ENCODE peak calls at places on chromosomes 11 and 22, in five cellular contexts. I is IMR-90, N is K562, V is A549, H is H1. P is an unnamed sample.

GRCh38 chr11:130405428-130405827 is 23.0 kb downstream of the ADAMTS8 start:
- DNase-seq in I (no peak), N (no peak), V (no peak), H (no peak), P (no peak)

GRCh38 chr11:76207642-76208378 is 1.5 kb upstream of the WNT11 start:
- DNase-seq in I (peak), N (peak), V (peak), H (peak), P (peak)

GRCh38 chr11:59551651-59552521 is 40.5 kb downstream of the OR4D9 start:
- DNase-seq in I (peak), N (peak), V (peak), H (no peak), P (peak)

GRCh38 chr11:1459739-1460395 is 26.7 kb downstream of the MOB2 start:
- DNase-seq in I (no peak), N (no peak), V (no peak), H (no peak), P (no peak)

GRCh38 chr11:34411786-34412185 is 26.9 kb upstream of the CAT start:
- DNase-seq in I (no peak), N (no peak), V (no peak), H (no peak), P (no peak)

GRCh38 chr11:11584446-11584810 is 37.4 kb downstream of the GALNT18 start:
- DNase-seq in I (peak), N (no peak), V (peak), H (peak), P (no peak)

GRCh38 chr11:90178751-90179150 is 44.1 kb downstream of the CHORDC1 start:
- DNase-seq in I (no peak), N (no peak), V (no peak), H (no peak), P (no peak)

GRCh38 chr11:65476632-65477270 is 22.1 kb upstream of the MALAT1 start:
- DNase-seq in I (no peak), N (no peak), V (no peak), H (no peak), P (no peak)

GRCh38 chr22:28999510-29000224 is 62.0 kb downstream of the C22orf31 start:
- DNase-seq in I (no peak), N (no peak), V (no peak), H (no peak), P (no peak)

GRCh38 chr22:49247194-49247924 is 580.3 kb downstream of the BRD1 start:
- DNase-seq in I (no peak), N (peak), V (no peak), H (peak), P (no peak)

GRCh38 chr11:114953039-114953438 is 274.7 kb downstream of the NXPE2 start:
- DNase-seq in I (no peak), N (peak), V (peak), H (no peak), P (no peak)

GRCh38 chr11:114282488-114282887 is 13.7 kb upstream of the NNMT start:
- DNase-seq in I (no peak), N (no peak), V (no peak), H (no peak), P (no peak)

GRCh38 chr11:113507341-113507740 is 32.1 kb upstream of the DRD2 start:
- DNase-seq in I (no peak), N (no peak), V (no peak), H (no peak), P (no peak)

GRCh38 chr11:77324508-77324907 is 23.0 kb upstream of the GDPD4 start:
- DNase-seq in I (peak), N (no peak), V (no peak), H (no peak), P (no peak)
- TF ChIP-seq MAFK in I (no peak), N (no peak), V (no peak), H (no peak), P (no peak)

GRCh38 chr11:8329961-8330361 is 66.3 kb upstream of the LMO1 start:
- DNase-seq in I (no peak), N (no peak), V (no peak), H (no peak), P (no peak)

GRCh38 chr11:8330416-8330815 is 66.7 kb upstream of the LMO1 start:
- DNase-seq in I (no peak), N (no peak), V (no peak), H (no peak), P (no peak)

GRCh38 chr11:8330896-8331295 is 67.2 kb upstream of the LMO1 start:
- DNase-seq in I (no peak), N (no peak), V (no peak), H (no peak), P (no peak)

GRCh38 chr11:8332196-8332595 is 68.5 kb upstream of the LMO1 start:
- DNase-seq in I (no peak), N (no peak), V (no peak), H (no peak), P (no peak)

DNA sequence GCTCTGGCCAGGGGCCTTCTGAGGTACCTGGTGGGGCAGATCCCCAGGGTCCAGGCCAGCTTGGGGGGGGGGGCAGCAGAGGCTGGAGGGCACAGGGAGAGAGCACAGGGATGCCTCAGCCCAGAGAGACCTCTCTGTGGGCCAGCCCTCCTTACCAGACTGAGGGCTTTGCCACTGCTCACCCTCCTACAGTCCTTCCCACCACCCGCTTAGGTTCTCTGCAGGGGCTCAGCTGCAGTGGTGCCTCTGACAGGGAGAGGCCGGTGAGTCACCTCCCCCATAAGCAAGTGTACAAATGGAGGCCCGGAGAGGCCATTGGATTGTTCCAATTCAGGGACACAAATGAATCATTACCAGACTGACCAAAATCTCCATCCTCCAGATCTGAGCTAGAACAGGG is 68.1 kb upstream of the LMO1 start:
- DNase-seq in I (no peak), N (no peak), V (no peak), H (no peak), P (no peak)
- TF ChIP-seq RFX5 in I (no peak), N (no peak), V (no peak), H (no peak), P (no peak)

DNA sequence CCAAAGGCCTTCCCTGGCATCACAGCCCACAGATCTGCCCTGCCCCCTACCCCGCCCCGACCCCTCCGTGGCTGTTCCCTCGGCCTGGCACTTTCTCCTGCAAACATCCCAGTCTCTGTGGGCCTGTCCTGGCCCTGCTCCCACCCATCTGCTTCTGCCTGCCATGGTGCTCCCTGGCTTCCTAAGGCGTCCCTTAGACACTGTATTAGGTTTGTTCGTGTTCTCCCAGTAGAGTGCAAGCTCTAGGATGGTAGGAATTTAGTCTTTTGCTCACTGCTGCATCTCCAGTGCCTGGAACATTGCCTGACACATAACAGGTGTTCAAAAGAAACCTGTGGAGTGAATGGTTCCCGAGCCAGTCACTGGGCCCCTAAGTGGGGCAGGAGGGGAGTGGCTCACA is 69.6 kb upstream of the PITPNB start:
- DNase-seq in I (no peak), N (no peak), V (no peak), H (no peak), P (no peak)
- TF ChIP-seq MAFK in I (no peak), N (no peak), V (no peak), H (no peak), P (no peak)

DNA sequence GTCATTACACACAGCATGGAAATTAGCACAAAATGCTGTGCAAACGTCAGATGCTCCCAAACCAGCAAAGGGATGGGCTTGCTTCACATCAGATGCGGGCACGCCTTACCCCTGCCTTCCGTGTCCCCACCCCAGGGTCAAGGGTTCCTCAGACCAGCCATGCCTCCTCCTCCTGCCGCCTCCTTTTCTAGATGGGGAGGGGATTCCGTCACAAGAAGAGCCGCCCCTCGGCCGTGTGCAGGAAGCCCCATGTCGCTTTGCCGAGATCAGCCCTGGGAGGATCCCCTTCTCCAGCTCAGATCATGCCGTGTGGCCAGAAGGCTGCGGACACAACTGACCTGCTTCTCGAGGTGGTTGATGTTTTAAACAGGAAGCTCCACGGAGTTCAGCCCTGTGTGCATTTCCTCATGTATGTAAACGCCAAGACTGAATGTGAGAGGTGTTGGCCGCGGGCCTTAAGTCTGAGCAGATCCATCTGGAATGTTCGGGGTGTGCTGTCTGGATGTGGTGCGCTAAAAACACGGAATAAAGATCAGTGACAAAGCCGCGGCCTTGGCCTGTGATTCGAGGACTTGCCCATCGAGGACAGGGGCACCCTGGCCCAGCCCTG is 412.8 kb downstream of the TBC1D22A start:
- DNase-seq in I (peak), N (no peak), V (no peak), H (no peak), P (no peak)
- TF ChIP-seq RFX5 in I (no peak), N (no peak), V (no peak), H (no peak), P (no peak)

GRCh38 chr22:46639843-46640242 is 19.7 kb downstream of the GRAMD4 start:
- DNase-seq in I (peak), N (no peak), V (no peak), H (no peak), P (no peak)
- TF ChIP-seq MAFK in I (no peak), N (no peak), V (no peak), H (no peak), P (no peak)